ENCODE peak calls at places on chromosomes 16 and 17, in ten cellular contexts. R, Y, F, A, C, K, T, I, W and M are unnamed samples.

GRCh38 chr17:79732804-79733691 is 2.3 kb downstream of the ENPP7 start:
- DNase-seq in C (no peak), W (no peak), R (no peak), I (no peak), A (no peak), K (no peak), Y (no peak), T (peak), F (no peak), M (no peak)

GRCh38 chr16:84024854-84025253 is 17.7 kb downstream of the SLC38A8 start:
- DNase-seq in R (no peak), K (no peak), Y (no peak), W (no peak), A (no peak), C (no peak), I (no peak), T (no peak), F (peak), M (no peak)

GRCh38 chr17:18932360-18933055 is 19.5 kb upstream of the SLC5A10 start:
- DNase-seq in F (no peak), I (no peak), T (no peak), W (no peak), A (no peak), K (no peak), C (no peak), R (no peak), Y (no peak), M (no peak)

GRCh38 chr16:85444879-85445778 is 168.0 kb upstream of the GSE1 start:
- DNase-seq in C (no peak), R (no peak), T (no peak), Y (no peak), A (no peak), K (no peak), F (no peak), I (no peak), W (no peak), M (no peak)

GRCh38 chr16:51228097-51228659 is 77.1 kb upstream of the SALL1 start:
- DNase-seq in K (no peak), A (no peak), R (no peak), I (no peak), W (no peak), F (no peak), C (no peak), T (no peak), Y (no peak), M (peak)

GRCh38 chr16:81889896-81890634 is 111.0 kb downstream of the PLCG2 start:
- DNase-seq in T (peak), K (peak), R (no peak), W (no peak), I (peak), F (peak), C (peak), Y (peak), A (no peak), M (peak)

GRCh38 chr16:27112093-27112811 is 45.5 kb downstream of the C16orf82 start:
- DNase-seq in W (no peak), T (no peak), C (no peak), R (no peak), Y (no peak), A (no peak), I (no peak), F (no peak), K (no peak), M (no peak)

GRCh38 chr17:57572062-57572461 is 173.0 kb downstream of the CCDC182 start:
- DNase-seq in C (no peak), R (peak), I (no peak), W (no peak), A (no peak), F (no peak), Y (no peak), T (no peak), K (no peak), M (no peak)

GRCh38 chr17:1362065-1362848 is 37.8 kb downstream of the YWHAE start:
- DNase-seq in F (no peak), Y (no peak), R (peak), C (no peak), A (no peak), W (no peak), K (no peak), T (no peak), I (no peak), M (no peak)

GRCh38 chr17:40515491-40516041 is 14.1 kb upstream of the TNS4 start:
- DNase-seq in F (no peak), W (no peak), A (no peak), Y (no peak), R (peak), I (no peak), T (peak), K (peak), C (no peak), M (no peak)

GRCh38 chr17:3535253-3535995 is 22.2 kb downstream of the TRPV3 start:
- DNase-seq in I (peak), K (peak), Y (peak), T (peak), W (no peak), R (no peak), F (peak), A (no peak), C (peak), M (peak)

GRCh38 chr16:2458887-2459646 is 842 bp upstream of the TEDC2 start:
- DNase-seq in K (no peak), I (no peak), F (no peak), R (no peak), Y (no peak), A (no peak), T (no peak), C (no peak), W (no peak), M (no peak)

GRCh38 chr17:7133424-7133823 is 18.8 kb upstream of the ASGR2 start:
- DNase-seq in A (no peak), T (peak), I (peak), R (peak), C (peak), Y (no peak), F (no peak), K (no peak), W (no peak), M (no peak)

GRCh38 chr16:12458591-12459400 is 344.9 kb downstream of the CPPED1 start:
- DNase-seq in K (peak), A (no peak), F (no peak), I (no peak), Y (no peak), C (no peak), W (no peak), T (peak), R (no peak), M (no peak)

GRCh38 chr16:55018881-55019280 is 88.2 kb downstream of the IRX5 start:
- DNase-seq in F (no peak), I (no peak), A (no peak), R (no peak), Y (no peak), K (no peak), C (no peak), W (no peak), T (no peak), M (no peak)

GRCh38 chr17:77958716-77959215 is 263 bp downstream of the TNRC6C start:
- DNase-seq in T (no peak), I (no peak), F (no peak), R (no peak), K (no peak), C (no peak), Y (no peak), A (no peak), W (no peak), M (no peak)